ENCODE peak calls at places on chromosomes 12 and 14, in four cellular contexts. I is HepG2, Y is WTC11, T is A549. F is an unnamed sample.

GRCh38 chr12:33438890-33439586 is 581 bp downstream of the SYT10 start:
- DNase-seq in T (no peak), I (no peak), Y (peak), F (peak)

GRCh38 chr12:111173391-111174282 is 195.3 kb downstream of the PHETA1 start:
- DNase-seq in T (no peak), Y (no peak), I (no peak), F (no peak)

GRCh38 chr12:12807970-12808702 is 5.0 kb upstream of the DDX47 start:
- DNase-seq in T (no peak), Y (no peak), I (no peak), F (no peak)

GRCh38 chr14:23364164-23364571 is 804 bp downstream of the EFS start:
- DNase-seq in I (no peak), Y (no peak), T (no peak), F (peak)

GRCh38 chr12:89507015-89507824 is 17.4 kb downstream of the GALNT4 start:
- DNase-seq in T (peak), Y (no peak), I (peak), F (no peak)

GRCh38 chr14:92785601-92786426 is 8.3 kb upstream of the GOLGA5 start:
- DNase-seq in I (no peak), T (no peak), Y (no peak), F (peak)

GRCh38 chr12:7130791-7131501 is 775 bp downstream of the CLSTN3 start:
- DNase-seq in Y (peak), I (no peak), T (no peak), F (peak)

GRCh38 chr14:62532186-62532585 is 513.1 kb downstream of the KCNH5 start:
- DNase-seq in T (no peak), I (no peak), Y (no peak), F (no peak)

GRCh38 chr12:88634008-88634407 is 53.7 kb upstream of the KITLG start:
- DNase-seq in Y (no peak), I (no peak), T (no peak), F (no peak)

GRCh38 chr12:93740721-93741120 is 63.5 kb downstream of the CRADD start:
- DNase-seq in Y (no peak), I (no peak), T (no peak), F (no peak)

GRCh38 chr12:62163368-62163767 is 96.8 kb upstream of the USP15 start:
- DNase-seq in Y (no peak), T (no peak), I (no peak), F (no peak)

GRCh38 chr12:116666305-116666673 is 71.6 kb downstream of the SPRING1 start:
- DNase-seq in I (no peak), Y (peak), T (no peak), F (no peak)

GRCh38 chr14:47438650-47439140 is 236.7 kb downstream of the MDGA2 start:
- DNase-seq in Y (no peak), I (no peak), T (no peak), F (no peak)

GRCh38 chr14:69886843-69887242 is 7.6 kb downstream of the SMOC1 start:
- DNase-seq in T (no peak), I (no peak), Y (no peak), F (no peak)

GRCh38 chr14:64038857-64039542 is 186.2 kb downstream of the SYNE2 start:
- DNase-seq in Y (no peak), T (no peak), I (no peak), F (no peak)

GRCh38 chr14:79596531-79596930 is 614.8 kb downstream of the DIO2 start:
- DNase-seq in I (no peak), T (no peak), Y (no peak), F (no peak)

GRCh38 chr12:132429932-132430643 is 59.9 kb upstream of the FBRSL1 start:
- DNase-seq in Y (peak), I (no peak), T (peak), F (peak)

GRCh38 chr14:82500222-82500621 is 966.6 kb upstream of the SEL1L start:
- DNase-seq in Y (no peak), I (no peak), T (no peak), F (no peak)

GRCh38 chr14:102007916-102008418 is 43.6 kb downstream of the DYNC1H1 start:
- DNase-seq in Y (no peak), I (no peak), T (no peak), F (no peak)

GRCh38 chr14:32432813-32433538 is 103.9 kb downstream of the AKAP6 start:
- DNase-seq in T (no peak), Y (no peak), I (no peak), F (no peak)

GRCh38 chr12:93323625-93324165 is 54.0 kb upstream of the NUDT4 start:
- DNase-seq in Y (no peak), I (no peak), T (no peak), F (no peak)

GRCh38 chr14:21894003-21894897 is 220.6 kb upstream of the OR4E1 start:
- DNase-seq in Y (peak), I (no peak), T (no peak), F (peak)

GRCh38 chr14:101506921-101507300 is 54.4 kb upstream of the DIO3 start:
- DNase-seq in I (no peak), T (no peak), Y (peak), F (no peak)

GRCh38 chr12:81208193-81208946 is 130.5 kb downstream of the ACSS3 start:
- DNase-seq in I (peak), Y (no peak), T (no peak), F (no peak)

GRCh38 chr12:107684990-107685359 is 624 bp upstream of the PWP1 start:
- DNase-seq in T (peak), Y (no peak), I (peak), F (peak)

GRCh38 chr14:35400707-35401421 is 3.7 kb downstream of the NFKBIA start:
- DNase-seq in I (peak), Y (no peak), T (no peak), F (no peak)

GRCh38 chr14:96808619-96809405 is 11.6 kb downstream of the VRK1 start:
- DNase-seq in T (no peak), Y (no peak), I (no peak), F (peak)

DNA sequence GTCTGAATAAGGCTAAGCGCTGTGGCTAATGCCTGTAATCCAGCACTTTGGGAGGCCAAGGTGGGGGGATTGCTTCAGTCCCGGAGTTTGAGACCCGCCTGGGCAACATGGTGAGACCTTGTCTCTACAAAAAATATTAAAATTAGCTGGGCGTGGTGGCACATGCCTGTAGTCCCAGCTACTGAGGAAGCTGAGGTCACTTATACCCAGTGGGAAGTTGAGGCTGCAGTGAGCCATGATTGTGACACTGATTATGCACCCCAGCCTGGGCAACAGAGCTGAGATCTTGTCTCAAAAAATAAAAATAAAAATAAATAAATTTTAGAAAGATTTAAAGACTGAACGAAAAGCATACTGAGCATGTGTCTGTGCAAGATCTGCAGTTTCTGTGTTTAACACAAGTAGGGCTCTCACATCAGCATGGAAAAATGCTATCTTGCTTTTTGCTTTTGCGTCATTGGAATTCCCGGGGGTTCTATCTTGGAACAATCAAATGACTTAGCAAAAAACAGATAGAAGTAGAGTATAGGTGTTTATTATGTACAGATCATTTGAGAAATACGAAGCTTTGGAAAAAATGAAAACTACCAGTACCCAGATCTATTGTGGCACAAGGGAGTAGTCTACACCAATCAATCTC is 161.9 kb downstream of the CAPZA3 start:
- DNase-seq in I (no peak), T (no peak), Y (no peak), F (no peak)
- TF ChIP-seq NR3C1 in I (no peak), T (no peak), Y (no peak), F (no peak)

GRCh38 chr12:52358575-52359350 is 8.5 kb downstream of the KRT85 start:
- DNase-seq in Y (no peak), T (no peak), I (no peak), F (no peak)
- TF ChIP-seq NR3C1 in Y (no peak), T (no peak), I (no peak), F (no peak)

DNA sequence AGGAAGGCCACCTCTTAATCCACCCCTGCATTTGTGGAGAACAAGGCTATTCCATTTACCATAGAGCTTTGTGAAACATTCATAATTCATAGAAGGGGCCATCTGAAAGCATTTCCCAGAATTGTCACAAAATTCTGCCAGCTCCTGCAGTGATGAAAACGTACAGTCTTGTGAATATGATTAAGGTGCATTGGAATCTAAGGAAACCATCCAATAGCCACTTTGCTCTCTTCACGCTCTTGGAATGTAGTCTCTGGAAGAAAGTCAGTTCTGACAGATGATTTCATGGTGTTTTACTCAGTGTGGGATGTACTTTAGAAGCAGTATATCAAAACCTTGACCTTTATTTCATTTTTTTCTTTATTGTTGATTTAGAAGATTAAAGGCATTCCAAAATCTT is 390.4 kb downstream of the LRIG3 start:
- DNase-seq in T (no peak), I (no peak), Y (no peak), F (no peak)
- TF ChIP-seq NR3C1 in T (no peak), I (no peak), Y (no peak), F (no peak)

GRCh38 chr12:79451988-79452387 is 238.8 kb downstream of the PAWR start:
- DNase-seq in Y (no peak), I (peak), T (no peak), F (no peak)

GRCh38 chr12:79451365-79451764 is 239.4 kb downstream of the PAWR start:
- DNase-seq in I (no peak), T (no peak), Y (no peak), F (no peak)

GRCh38 chr12:79455314-79455713 is 235.4 kb downstream of the PAWR start:
- DNase-seq in T (no peak), Y (no peak), I (no peak), F (no peak)

GRCh38 chr12:79454338-79454777 is 236.4 kb downstream of the PAWR start:
- DNase-seq in T (no peak), I (peak), Y (no peak), F (no peak)

DNA sequence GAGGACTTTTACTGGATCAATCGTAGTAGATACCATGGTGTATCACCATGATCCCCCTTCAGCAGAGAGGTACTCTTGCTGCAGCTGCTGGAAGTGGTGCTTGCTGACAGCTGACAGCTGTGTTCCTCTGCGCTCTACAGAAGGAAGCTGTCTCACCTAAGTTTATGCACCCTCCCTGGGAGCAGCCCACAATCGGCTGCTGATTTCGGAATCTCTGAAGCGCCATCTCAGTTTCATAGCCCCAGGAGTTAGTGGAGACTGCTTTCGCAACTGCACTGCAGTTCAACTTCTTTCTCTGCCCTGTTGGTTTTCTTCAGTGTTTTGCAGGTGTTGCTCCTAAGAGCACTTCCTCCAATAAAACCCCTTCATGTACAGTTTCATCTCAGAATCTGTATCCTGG is 237.9 kb downstream of the PAWR start:
- DNase-seq in I (no peak), Y (no peak), T (no peak), F (no peak)
- TF ChIP-seq NR3C1 in I (no peak), Y (no peak), T (no peak), F (no peak)

DNA sequence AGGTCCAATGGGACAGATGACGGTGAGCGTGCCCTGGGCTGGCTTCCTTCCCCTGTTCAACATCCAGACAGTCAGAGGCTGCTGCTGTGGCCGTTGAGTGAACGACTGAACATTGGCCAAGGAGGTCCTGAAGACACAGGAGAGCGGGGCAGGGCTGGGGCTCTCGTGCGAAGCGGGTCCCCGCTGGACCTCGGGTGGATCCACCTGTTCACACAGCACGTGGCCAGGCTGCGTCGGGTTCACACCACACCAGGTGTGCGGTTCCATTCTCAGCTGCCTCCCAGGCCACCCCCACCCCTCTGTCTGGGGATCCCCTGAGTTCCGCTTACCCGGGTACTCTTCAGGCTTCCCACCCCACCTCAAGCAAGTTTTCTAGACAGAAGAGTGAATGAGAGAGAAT is 199.1 kb upstream of the PRMT8 start:
- DNase-seq in T (no peak), Y (no peak), I (no peak), F (no peak)
- TF ChIP-seq NR3C1 in T (no peak), Y (no peak), I (no peak), F (no peak)

DNA sequence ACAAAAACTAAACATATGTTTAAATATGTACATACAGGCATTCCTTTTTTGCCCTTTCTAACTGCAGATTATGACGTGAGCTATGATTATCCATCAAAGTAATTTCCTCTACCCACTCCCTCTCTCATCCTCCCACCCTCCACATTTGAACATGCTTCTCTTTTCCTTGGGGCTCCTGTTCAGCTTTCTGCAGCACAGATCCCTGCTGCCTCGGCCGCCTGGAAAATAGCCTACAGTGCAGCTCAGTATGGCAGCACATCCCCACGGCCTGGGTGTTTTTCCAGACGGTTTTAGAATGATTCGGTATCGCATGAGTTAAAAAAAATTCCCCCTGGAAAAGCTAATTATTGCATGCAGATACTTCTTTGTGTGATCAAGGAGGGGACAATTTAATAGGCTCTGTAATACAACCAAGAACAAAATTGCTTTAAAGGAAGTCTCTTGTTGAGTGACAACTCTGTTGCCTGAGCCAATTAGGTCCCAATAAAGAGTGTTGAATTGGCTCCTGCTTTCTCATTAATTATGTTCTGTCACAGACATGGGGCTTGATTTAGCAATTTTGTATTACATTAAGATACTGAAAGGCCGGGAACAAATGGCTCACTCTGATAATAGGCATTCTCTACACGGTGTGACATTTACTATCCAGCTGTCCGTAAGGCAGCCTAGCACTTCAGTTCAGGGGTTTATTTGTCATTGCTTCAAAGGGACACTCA is 286.0 kb upstream of the G2E3 start:
- DNase-seq in Y (no peak), I (no peak), T (no peak), F (no peak)
- TF ChIP-seq NR3C1 in Y (no peak), I (no peak), T (no peak), F (no peak)